ENCODE peak calls at places on chromosome 7, in nine cellular contexts. A is Panc1; O is OCI-LY7; Q is small intestine; M is AG04450; U is CD8-positive, alpha-beta T cell; Y is right cardiac atrium; H is Karpas-422; D is A673. T is an unnamed sample.
A peak's percentile ranks its signal among the peaks of the same experiment; 100 is the strongest.

GRCh38 chr7:33814400-33814799 is 90.9 kb upstream of the BMPER start:
- DNase-seq in A (no peak), O (no peak), Q (no peak), M (no peak), U (no peak), Y (no peak), H (no peak), D (no peak), T (no peak)

GRCh38 chr7:135121868-135122267 is 26.0 kb upstream of the TMEM140 start:
- DNase-seq in A (no peak), O (no peak), Q (no peak), M (no peak), U (no peak), Y (no peak), H (no peak), D (peak; percentile 34), T (no peak)

GRCh38 chr7:66013938-66014337 is 31.9 kb upstream of the GUSB start:
- DNase-seq in A (peak; percentile 5), O (peak; percentile 27), Q (peak; percentile 37), M (no peak), U (no peak), Y (peak; percentile 49), H (peak; percentile 54), D (peak; percentile 36), T (no peak)

GRCh38 chr7:32616625-32617024 is 121.3 kb downstream of the AVL9 start:
- DNase-seq in A (peak; percentile 18), O (no peak), Q (no peak), M (no peak), U (no peak), Y (peak; percentile 81), H (no peak), D (no peak), T (peak; percentile 70)

GRCh38 chr7:37920305-37920618 is 178 bp upstream of the EPDR1 start:
- DNase-seq in A (no peak), O (no peak), Q (no peak), M (no peak), U (no peak), Y (no peak), H (no peak), D (no peak), T (no peak)

GRCh38 chr7:684416-684815 is 42.1 kb upstream of the DNAAF5 start:
- DNase-seq in A (no peak), O (no peak), Q (no peak), M (no peak), U (no peak), Y (no peak), H (no peak), D (no peak), T (no peak)

GRCh38 chr7:21568762-21569161 is 25.9 kb downstream of the DNAH11 start:
- DNase-seq in A (no peak), O (peak; percentile 34), Q (peak; percentile 28), M (no peak), U (no peak), Y (no peak), H (peak; percentile 67), D (peak; percentile 27), T (no peak)

GRCh38 chr7:151687523-151688235 is 168.0 kb upstream of the RHEB start:
- DNase-seq in A (peak; percentile 93), O (no peak), Q (peak; percentile 86), M (peak; percentile 91), U (no peak), Y (peak; percentile 74), H (no peak), D (no peak), T (peak; percentile 67)

GRCh38 chr7:128752251-128752650 is 13.1 kb downstream of the CALU start:
- DNase-seq in A (no peak), O (no peak), Q (no peak), M (no peak), U (no peak), Y (no peak), H (no peak), D (no peak), T (no peak)

GRCh38 chr7:80841566-80842478 is 77.0 kb downstream of the SEMA3C start:
- DNase-seq in A (no peak), O (no peak), Q (no peak), M (no peak), U (no peak), Y (no peak), H (no peak), D (no peak), T (no peak)

GRCh38 chr7:824664-825063 is 7.6 kb upstream of the SUN1 start:
- DNase-seq in A (no peak), O (no peak), Q (no peak), M (no peak), U (no peak), Y (no peak), H (no peak), D (no peak), T (no peak)

GRCh38 chr7:109101332-109101731 is 531.7 kb downstream of the DNAJB9 start:
- DNase-seq in A (no peak), O (no peak), Q (no peak), M (no peak), U (no peak), Y (no peak), H (no peak), D (peak; percentile 6), T (no peak)

GRCh38 chr7:157537056-157537455 is 200.3 kb downstream of the DNAJB6 start:
- DNase-seq in A (no peak), O (no peak), Q (no peak), M (no peak), U (no peak), Y (no peak), H (no peak), D (no peak), T (no peak)

GRCh38 chr7:85205754-85206153 is 18.9 kb upstream of the SEMA3D start:
- DNase-seq in A (no peak), O (no peak), Q (no peak), M (no peak), U (no peak), Y (no peak), H (no peak), D (no peak), T (no peak)

GRCh38 chr7:45120-46090 is 147.0 kb upstream of the FAM20C start:
- DNase-seq in A (no peak), O (no peak), Q (no peak), M (no peak), U (no peak), Y (peak; percentile 4), H (peak; percentile 34), D (no peak), T (no peak)

GRCh38 chr7:157380416-157380815 is 43.6 kb downstream of the DNAJB6 start:
- DNase-seq in A (no peak), O (no peak), Q (no peak), M (no peak), U (no peak), Y (no peak), H (no peak), D (no peak), T (no peak)

GRCh38 chr7:6730343-6730633 is 23.5 kb upstream of the ZNF12 start:
- DNase-seq in A (no peak), O (no peak), Q (no peak), M (no peak), U (no peak), Y (no peak), H (no peak), D (peak; percentile 37), T (no peak)

GRCh38 chr7:25940086-25940906 is 211.7 kb upstream of the NFE2L3 start:
- DNase-seq in A (no peak), O (no peak), Q (no peak), M (no peak), U (no peak), Y (no peak), H (no peak), D (peak; percentile 98), T (peak; percentile 36)

GRCh38 chr7:39406464-39406863 is 159.7 kb upstream of the YAE1 start:
- DNase-seq in A (no peak), O (no peak), Q (peak; percentile 42), M (no peak), U (no peak), Y (no peak), H (no peak), D (no peak), T (no peak)

GRCh38 chr7:44711528-44711927 is 37.1 kb upstream of the ZMIZ2 start:
- DNase-seq in A (no peak), O (no peak), Q (no peak), M (no peak), U (no peak), Y (no peak), H (no peak), D (no peak), T (no peak)

GRCh38 chr7:90595801-90596683 is at the start of gene CDK14:
- DNase-seq in A (no peak), O (peak; percentile 61), Q (peak; percentile 71), M (no peak), U (peak; percentile 21), Y (peak; percentile 82), H (peak; percentile 93), D (peak; percentile 86), T (no peak)

GRCh38 chr7:122143376-122143750 is 686 bp downstream of the AASS start:
- DNase-seq in A (no peak), O (no peak), Q (no peak), M (no peak), U (no peak), Y (peak; percentile 12), H (no peak), D (peak; percentile 42), T (no peak)

GRCh38 chr7:122140918-122141317 is 3.1 kb downstream of the AASS start:
- DNase-seq in A (no peak), O (no peak), Q (no peak), M (no peak), U (no peak), Y (no peak), H (no peak), D (peak; percentile 73), T (no peak)

GRCh38 chr7:1964556-1964912 is 268.2 kb downstream of the MAD1L1 start:
- DNase-seq in A (no peak), O (no peak), Q (no peak), M (no peak), U (no peak), Y (no peak), H (no peak), D (no peak), T (no peak)
- H3K27ac ChIP-seq in A (no peak overlapping the region), O (no peak overlapping the region), Q (no peak overlapping the region), M (no peak overlapping the region), U (no peak overlapping the region), Y (no peak overlapping the region), H (no peak overlapping the region), D (no peak overlapping the region), T (no peak overlapping the region)

GRCh38 chr7:139771001-139771956 is 6.5 kb downstream of the HIPK2 start:
- DNase-seq in A (peak; percentile 82), O (no peak), Q (no peak), M (peak; percentile 60), U (no peak), Y (no peak), H (no peak), D (peak; percentile 82), T (peak; percentile 82)
- H3K27ac ChIP-seq in A (peak overlapping the region; percentile 3), O (no peak overlapping the region), Q (no peak overlapping the region), M (peak overlapping the region; percentile 42), U (no peak overlapping the region), Y (no peak overlapping the region), H (no peak overlapping the region), D (peak overlapping the region; percentile 62), T (peak overlapping the region; percentile 96)

GRCh38 chr7:112331495-112331894 is 118.8 kb upstream of the IFRD1 start:
- DNase-seq in A (no peak), O (no peak), Q (no peak), M (no peak), U (no peak), Y (no peak), H (no peak), D (no peak), T (no peak)
- H3K27ac ChIP-seq in A (no peak overlapping the region), O (no peak overlapping the region), Q (no peak overlapping the region), M (no peak overlapping the region), U (no peak overlapping the region), Y (no peak overlapping the region), H (no peak overlapping the region), D (no peak overlapping the region), T (no peak overlapping the region)

GRCh38 chr7:142563470-142563869 is 185.8 kb upstream of the PRSS1 start:
- DNase-seq in A (no peak), O (no peak), Q (no peak), M (no peak), U (no peak), Y (no peak), H (no peak), D (no peak), T (no peak)
- H3K27ac ChIP-seq in A (no peak overlapping the region), O (no peak overlapping the region), Q (no peak overlapping the region), M (peak overlapping the region; percentile 61), U (no peak overlapping the region), Y (no peak overlapping the region), H (no peak overlapping the region), D (no peak overlapping the region), T (no peak overlapping the region)